ENCODE peak calls at places on chromosomes 12 and 14, in six cellular contexts. E is HepG2, V is IMR-90, C is OCI-LY7, W is fibroblast of lung, Z is Karpas-422. S is an unnamed sample. For H3K4me1 and H4K20me1, the result is how much of the 10 kb centered on the place peaks cover.

GRCh38 chr14:54366726-54367707 is 29.8 kb upstream of the CDKN3 start:
- DNase-seq in E (peak), V (peak), C (peak), W (peak), Z (peak), S (no peak)

GRCh38 chr12:89238593-89238992 is 113.7 kb downstream of the DUSP6 start:
- DNase-seq in E (no peak), V (no peak), C (no peak), W (no peak), Z (no peak), S (no peak)

GRCh38 chr14:50057331-50057730 is 59.0 kb downstream of the VCPKMT start:
- DNase-seq in E (no peak), V (no peak), C (no peak), W (no peak), Z (no peak), S (no peak)

GRCh38 chr12:123808167-123808566 is 46.1 kb downstream of the DNAH10 start:
- DNase-seq in E (peak), V (peak), C (no peak), W (no peak), Z (peak), S (peak)

GRCh38 chr14:96178674-96179321 is 25.8 kb upstream of the BDKRB2 start:
- DNase-seq in E (no peak), V (peak), C (no peak), W (no peak), Z (no peak), S (peak)

GRCh38 chr14:78136695-78137094 is 33.5 kb upstream of the NRXN3 start:
- DNase-seq in E (no peak), V (no peak), C (no peak), W (no peak), Z (no peak), S (no peak)

GRCh38 chr12:7605900-7606465 is 59.7 kb downstream of the APOBEC1 start:
- DNase-seq in E (no peak), V (no peak), C (no peak), W (no peak), Z (no peak), S (no peak)

GRCh38 chr14:66468778-66469367 is 17.3 kb upstream of the CCDC196 start:
- DNase-seq in E (no peak), V (no peak), C (peak), W (no peak), Z (no peak), S (no peak)

GRCh38 chr12:87406926-87407325 is 622.3 kb downstream of the C12orf50 start:
- DNase-seq in E (no peak), V (peak), C (no peak), W (peak), Z (no peak), S (no peak)

GRCh38 chr12:9114946-9115345 is 773 bp downstream of the A2M start:
- DNase-seq in E (peak), V (no peak), C (no peak), W (no peak), Z (no peak), S (no peak)
- H3K4me3 ChIP-seq in E (peak), V (peak), C (no peak), W (peak), Z (no peak), S (no peak)

DNA sequence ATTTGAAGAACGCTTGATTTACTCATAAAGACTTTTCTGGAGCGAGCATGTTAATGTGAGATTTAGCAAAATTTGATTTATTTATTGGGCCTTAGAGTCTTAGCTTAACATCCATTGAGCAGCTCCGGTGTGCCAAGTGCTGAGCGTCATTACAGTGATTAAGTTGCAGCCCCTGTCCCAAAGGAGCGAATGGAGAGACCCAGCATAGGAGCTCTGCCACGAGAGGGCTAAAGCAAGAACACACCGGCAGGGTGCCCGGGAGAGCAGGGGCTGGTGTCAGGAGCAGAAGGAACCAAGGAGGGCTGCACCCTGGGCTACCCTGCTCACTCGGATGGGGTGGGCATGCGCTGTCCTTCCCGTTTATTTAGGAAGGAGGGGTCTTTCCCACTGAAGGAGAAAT is 50.6 kb downstream of the PPP2R5C start:
- DNase-seq in E (no peak), V (no peak), C (peak), W (no peak), Z (no peak), S (no peak)
- H3K4me1 ChIP-seq in E (half or more), V (under half), C (half or more), W (under half), Z (half or more), S (under half)

GRCh38 chr12:132518354-132518992 is 28.5 kb downstream of the FBRSL1 start:
- DNase-seq in E (no peak), V (no peak), C (no peak), W (no peak), Z (no peak), S (no peak)

GRCh38 chr12:132521200-132521580 is 31.2 kb downstream of the FBRSL1 start:
- DNase-seq in E (no peak), V (no peak), C (no peak), W (no peak), Z (no peak), S (no peak)

GRCh38 chr12:132521726-132522292 is 31.9 kb downstream of the FBRSL1 start:
- DNase-seq in E (no peak), V (no peak), C (no peak), W (no peak), Z (no peak), S (no peak)

GRCh38 chr12:132522586-132523380 is 32.8 kb downstream of the FBRSL1 start:
- DNase-seq in E (no peak), V (no peak), C (no peak), W (no peak), Z (no peak), S (no peak)

GRCh38 chr12:132520421-132521199 is 30.7 kb downstream of the FBRSL1 start:
- DNase-seq in E (no peak), V (no peak), C (no peak), W (no peak), Z (no peak), S (no peak)
- H4K20me1 ChIP-seq in E (under half), V (under half), C (under half), W (under half), Z (under half), S (half or more)

GRCh38 chr14:52268191-52269061 is 928 bp downstream of the PTGDR start:
- DNase-seq in E (no peak), V (peak), C (no peak), W (peak), Z (no peak), S (no peak)

GRCh38 chr14:52267501-52268190 is at the start of gene PTGDR:
- DNase-seq in E (no peak), V (no peak), C (no peak), W (peak), Z (no peak), S (peak)

GRCh38 chr14:52266782-52267181 is 716 bp upstream of the PTGDR start:
- DNase-seq in E (no peak), V (no peak), C (no peak), W (peak), Z (no peak), S (peak)

GRCh38 chr14:52271538-52271937 is 4.0 kb downstream of the PTGDR start:
- DNase-seq in E (no peak), V (no peak), C (no peak), W (peak), Z (no peak), S (no peak)

GRCh38 chr14:52269100-52269499 is 1.6 kb downstream of the PTGDR start:
- DNase-seq in E (no peak), V (no peak), C (no peak), W (no peak), Z (no peak), S (no peak)
- H3K4me3 ChIP-seq in E (no peak), V (no peak), C (no peak), W (peak), Z (no peak), S (peak)

S was measured in osteoblast.